ENCODE peak calls at places on chromosomes 5 and 9, in eight cellular contexts. M is NCI-H510A treated with DMSO at 0.1 percent for 48 hours, H is NCI-H2171 treated with DMSO at 0.1 percent for 48 hours, S is fibroblast of pulmonary artery, A is posterior cingulate gyrus, T is NCI-H524, B is GM04503, N is neural crest cell. I is an unnamed sample.

GRCh38 chr9:130570200-130570599 is 9.2 kb upstream of the FUBP3 start:
- DNase-seq in N (no peak), A (no peak), B (peak; percentile 6), T (no peak), M (no peak), H (no peak), S (peak; percentile 44), I (no peak)

GRCh38 chr9:83185517-83186192 is 122.7 kb upstream of the RASEF start:
- DNase-seq in N (no peak), M (no peak), H (no peak), A (no peak), T (no peak), B (no peak), S (no peak), I (no peak)

GRCh38 chr5:170115925-170116324 is 10.2 kb downstream of the FOXI1 start:
- DNase-seq in T (no peak), A (no peak), B (no peak), N (no peak), S (no peak), H (no peak), M (no peak), I (no peak)

GRCh38 chr5:1207555-1207954 is 6.2 kb downstream of the SLC6A19 start:
- DNase-seq in S (no peak), B (no peak), H (no peak), M (no peak), A (no peak), N (no peak), T (no peak), I (no peak)

GRCh38 chr5:1418921-1419280 is 26.3 kb downstream of the SLC6A3 start:
- DNase-seq in N (no peak), S (no peak), H (no peak), A (no peak), B (no peak), T (no peak), M (no peak), I (no peak)

GRCh38 chr5:133902521-133903118 is 65.8 kb downstream of the C5orf15 start:
- DNase-seq in A (no peak), H (peak; percentile 51), M (no peak), S (no peak), B (no peak), N (no peak), T (peak; percentile 93), I (no peak)

GRCh38 chr5:171926311-171926710 is 80.1 kb downstream of the FBXW11 start:
- DNase-seq in B (no peak), N (no peak), A (no peak), H (no peak), T (no peak), M (no peak), S (no peak), I (no peak)

GRCh38 chr5:54867310-54867944 is 118.0 kb downstream of the ESM1 start:
- DNase-seq in S (peak; percentile 81), H (peak; percentile 77), A (no peak), B (no peak), N (no peak), T (peak; percentile 58), M (peak; percentile 32), I (no peak)

GRCh38 chr9:16828335-16829281 is 41.9 kb downstream of the BNC2 start:
- DNase-seq in A (no peak), N (peak; percentile 46), T (no peak), S (peak; percentile 47), H (peak; percentile 13), B (peak; percentile 59), M (no peak), I (peak; percentile 10)

GRCh38 chr9:36092509-36093215 is 43.9 kb upstream of the GLIPR2 start:
- DNase-seq in B (no peak), S (no peak), H (no peak), M (no peak), A (no peak), T (no peak), N (no peak), I (no peak)

GRCh38 chr5:178237431-178238312 is 5.1 kb upstream of the PHYKPL start:
- DNase-seq in T (no peak), B (no peak), H (no peak), S (no peak), N (no peak), A (no peak), M (no peak), I (no peak)

GRCh38 chr9:4980046-4980727 is 4.9 kb upstream of the JAK2 start:
- DNase-seq in B (no peak), H (no peak), T (no peak), A (no peak), S (no peak), N (no peak), M (no peak), I (no peak)

GRCh38 chr5:43303242-43303641 is 10.0 kb downstream of the HMGCS1 start:
- DNase-seq in S (no peak), H (no peak), T (no peak), M (no peak), A (no peak), B (no peak), N (no peak), I (no peak)

GRCh38 chr9:137800196-137801022 is 77.2 kb upstream of the CACNA1B start:
- DNase-seq in B (no peak), S (no peak), N (no peak), A (no peak), H (no peak), M (no peak), T (no peak), I (no peak)

GRCh38 chr9:27425827-27426716 is 98.0 kb upstream of the IFNK start:
- DNase-seq in A (no peak), S (no peak), M (no peak), N (no peak), T (no peak), H (no peak), B (no peak), I (no peak)

GRCh38 chr5:81207009-81207408 is 26.1 kb upstream of the CKMT2 start:
- DNase-seq in S (peak; percentile 16), N (no peak), H (no peak), A (no peak), T (peak; percentile 9), M (no peak), B (no peak), I (no peak)

GRCh38 chr5:93394301-93394700 is 186.7 kb downstream of the NR2F1-AS1 start:
- DNase-seq in H (peak; percentile 8), T (no peak), S (no peak), N (no peak), M (no peak), A (no peak), B (no peak), I (no peak)

GRCh38 chr5:179759961-179760541 is 27.4 kb downstream of the MAML1 start:
- DNase-seq in T (peak; percentile 34), A (no peak), M (peak; percentile 45), N (no peak), S (no peak), B (no peak), H (no peak), I (no peak)

GRCh38 chr9:811101-811531 is 30.4 kb upstream of the DMRT1 start:
- DNase-seq in T (no peak), N (no peak), S (no peak), H (no peak), M (no peak), A (no peak), B (no peak), I (no peak)